ENCODE peak calls at places on chromosomes 11 and 22, in five cellular contexts. F is PC-9; J is CD4-positive, CD25-positive, alpha-beta regulatory T cell; V is stimulated activated effector memory CD8-positive, alpha-beta T cell treated with anti-CD3 and anti-CD28 coated beads, Interleukin-12 subunit alpha, Interleukin-12 subunit beta, amount 100 ng/mL, for 72 hours; I is activated T-helper 1 cell treated with Interleukin-2 at 50 U/mL for 16 hours. G is an unnamed sample.

GRCh38 chr22:41919357-41920224 is 4.7 kb upstream of the SHISA8 start:
- DNase-seq in F (peak; percentile 38), J (peak; percentile 18), V (no peak), I (no peak), G (no peak)

GRCh38 chr11:9787981-9788521 is 124.2 kb downstream of the SWAP70 start:
- DNase-seq in F (no peak), J (no peak), V (no peak), I (no peak), G (no peak)

GRCh38 chr11:73003083-73003482 is 139.0 kb downstream of the FCHSD2 start:
- DNase-seq in F (no peak), J (no peak), V (no peak), I (no peak), G (no peak)

GRCh38 chr11:110486176-110486575 is 56.4 kb downstream of the FDX1 start:
- DNase-seq in F (no peak), J (no peak), V (no peak), I (no peak), G (no peak)

GRCh38 chr11:35146711-35147110 is 7.7 kb downstream of the CD44 start:
- DNase-seq in F (no peak), J (no peak), V (no peak), I (no peak), G (no peak)

GRCh38 chr11:3861698-3862097 is 6.2 kb downstream of the STIM1 start:
- DNase-seq in F (no peak), J (no peak), V (no peak), I (no peak), G (no peak)

GRCh38 chr11:121763526-121763925 is 310.8 kb upstream of the SORL1-AS1 start:
- DNase-seq in F (no peak), J (no peak), V (no peak), I (no peak), G (no peak)

GRCh38 chr11:2213384-2213842 is 41.8 kb upstream of the TH start:
- DNase-seq in F (no peak), J (no peak), V (no peak), I (no peak), G (no peak)

GRCh38 chr22:37244114-37244921 is at the start of gene RAC2:
- DNase-seq in F (peak; percentile 76), J (peak; percentile 83), V (peak; percentile 88), I (peak; percentile 83), G (peak; percentile 80)

GRCh38 chr22:42283288-42284229 is 13.1 kb upstream of the TCF20 start:
- DNase-seq in F (no peak), J (no peak), V (peak; percentile 56), I (no peak), G (no peak)

GRCh38 chr11:44955019-44955738 is 4.5 kb upstream of the TP53I11 start:
- DNase-seq in F (peak; percentile 13), J (no peak), V (no peak), I (no peak), G (no peak)

GRCh38 chr11:131928992-131929391 is 558.6 kb downstream of the NTM start:
- DNase-seq in F (no peak), J (no peak), V (no peak), I (no peak), G (no peak)

GRCh38 chr22:37164535-37164887 is 14.8 kb upstream of the IL2RB start:
- DNase-seq in F (no peak), J (no peak), V (no peak), I (no peak), G (no peak)

G was measured in activated CD8-positive, alpha-beta memory T cell treated with anti-CD3 and anti-CD28 coated beads for 1 hour.